ENCODE peak calls at places on chromosomes 12 and 14, in four cellular contexts. One of them, this sample, is unnamed. For H3K36me3 and H3K27me3, the result is how much of the 10 kb centered on the place peaks cover.

GRCh38 chr14:93832665-93833064 is 44.4 kb upstream of the PRIMA1 start:
- DNase-seq in fibroblast of lung: no peak
- DNase-seq in mesendoderm: no peak
- DNase-seq in upper lobe of right lung: no peak
- DNase-seq in this sample: no peak

GRCh38 chr14:93183596-93184317 is 940 bp downstream of the MOAP1 start:
- DNase-seq in fibroblast of lung: no peak
- DNase-seq in upper lobe of right lung: peak
- DNase-seq in mesendoderm: no peak
- DNase-seq in this sample: no peak

GRCh38 chr12:182381-182883 is 31.5 kb downstream of the SLC6A12 start:
- DNase-seq in fibroblast of lung: peak
- DNase-seq in mesendoderm: no peak
- DNase-seq in upper lobe of right lung: no peak
- DNase-seq in this sample: peak

GRCh38 chr14:73661872-73662271 is 17.1 kb downstream of the DNAL1 start:
- DNase-seq in upper lobe of right lung: no peak
- DNase-seq in mesendoderm: no peak
- DNase-seq in fibroblast of lung: peak
- DNase-seq in this sample: no peak

GRCh38 chr12:59149995-59150642 is 229.8 kb upstream of the LRIG3 start:
- DNase-seq in upper lobe of right lung: no peak
- DNase-seq in fibroblast of lung: peak
- DNase-seq in mesendoderm: peak
- DNase-seq in this sample: no peak

GRCh38 chr12:15693233-15693911 is 95.8 kb downstream of the EPS8 start:
- DNase-seq in fibroblast of lung: peak
- DNase-seq in mesendoderm: no peak
- DNase-seq in upper lobe of right lung: no peak
- DNase-seq in this sample: no peak

GRCh38 chr14:24774167-24774915 is 140.4 kb upstream of the GZMB start:
- DNase-seq in fibroblast of lung: no peak
- DNase-seq in upper lobe of right lung: no peak
- DNase-seq in mesendoderm: no peak
- DNase-seq in this sample: no peak

GRCh38 chr12:94326727-94327126 is 132.9 kb downstream of the CEP83 start:
- DNase-seq in mesendoderm: no peak
- DNase-seq in fibroblast of lung: peak
- DNase-seq in upper lobe of right lung: no peak
- DNase-seq in this sample: peak

GRCh38 chr12:2358986-2359658 is 306.3 kb downstream of the CACNA1C start:
- DNase-seq in mesendoderm: no peak
- DNase-seq in upper lobe of right lung: no peak
- DNase-seq in fibroblast of lung: no peak
- DNase-seq in this sample: no peak

GRCh38 chr12:92605621-92606170 is 97.1 kb upstream of the PLEKHG7 start:
- DNase-seq in mesendoderm: no peak
- DNase-seq in fibroblast of lung: no peak
- DNase-seq in upper lobe of right lung: no peak
- DNase-seq in this sample: no peak

GRCh38 chr12:46372852-46373302 is 304 bp upstream of the SLC38A2 start:
- DNase-seq in upper lobe of right lung: no peak
- DNase-seq in fibroblast of lung: no peak
- DNase-seq in mesendoderm: no peak
- DNase-seq in this sample: no peak

GRCh38 chr14:63435838-63436237 is 107.3 kb downstream of the PPP2R5E start:
- DNase-seq in upper lobe of right lung: peak
- DNase-seq in fibroblast of lung: peak
- DNase-seq in mesendoderm: no peak
- DNase-seq in this sample: peak

GRCh38 chr14:65179918-65180724 is 77.8 kb upstream of the MAX start:
- DNase-seq in fibroblast of lung: peak
- DNase-seq in upper lobe of right lung: no peak
- DNase-seq in mesendoderm: no peak
- DNase-seq in this sample: peak

GRCh38 chr12:88556213-88556612 is 24.1 kb downstream of the KITLG start:
- DNase-seq in upper lobe of right lung: no peak
- DNase-seq in fibroblast of lung: no peak
- DNase-seq in mesendoderm: no peak
- DNase-seq in this sample: no peak

GRCh38 chr14:65846469-65846868 is 433.9 kb downstream of the FUT8 start:
- DNase-seq in fibroblast of lung: no peak
- DNase-seq in mesendoderm: no peak
- DNase-seq in upper lobe of right lung: no peak
- DNase-seq in this sample: no peak

GRCh38 chr12:31482816-31483215 is 108.1 kb downstream of the DENND5B start:
- DNase-seq in upper lobe of right lung: no peak
- DNase-seq in mesendoderm: peak
- DNase-seq in fibroblast of lung: peak
- DNase-seq in this sample: peak

GRCh38 chr12:65536876-65537661 is 258.6 kb downstream of the MSRB3 start:
- DNase-seq in mesendoderm: peak
- DNase-seq in fibroblast of lung: peak
- DNase-seq in upper lobe of right lung: no peak
- DNase-seq in this sample: peak

GRCh38 chr12:22461786-22462185 is 82.6 kb downstream of the C2CD5 start:
- DNase-seq in fibroblast of lung: no peak
- DNase-seq in mesendoderm: peak
- DNase-seq in upper lobe of right lung: no peak
- DNase-seq in this sample: no peak

GRCh38 chr14:44963775-44964380 is 1.9 kb downstream of the TOGARAM1 start:
- DNase-seq in fibroblast of lung: peak
- DNase-seq in upper lobe of right lung: no peak
- DNase-seq in mesendoderm: peak
- DNase-seq in this sample: peak

GRCh38 chr14:103382375-103382774 is 2.8 kb upstream of the MARK3 start:
- DNase-seq in upper lobe of right lung: no peak
- DNase-seq in fibroblast of lung: peak
- DNase-seq in mesendoderm: no peak
- DNase-seq in this sample: no peak

GRCh38 chr12:116773276-116773731 is 35.2 kb downstream of the RNFT2 start:
- DNase-seq in upper lobe of right lung: no peak
- DNase-seq in mesendoderm: peak
- DNase-seq in fibroblast of lung: no peak
- DNase-seq in this sample: no peak

GRCh38 chr14:100589760-100590469 is 2.7 kb upstream of the BEGAIN start:
- DNase-seq in mesendoderm: no peak
- DNase-seq in upper lobe of right lung: no peak
- DNase-seq in fibroblast of lung: no peak
- DNase-seq in this sample: no peak

GRCh38 chr14:86708846-86709339 is 1178.9 kb downstream of the FLRT2 start:
- DNase-seq in upper lobe of right lung: no peak
- DNase-seq in mesendoderm: no peak
- DNase-seq in fibroblast of lung: no peak
- DNase-seq in this sample: no peak

GRCh38 chr12:125544979-125545378 is 479.7 kb downstream of the AACS start:
- DNase-seq in fibroblast of lung: no peak
- DNase-seq in mesendoderm: no peak
- DNase-seq in upper lobe of right lung: no peak
- DNase-seq in this sample: peak

GRCh38 chr12:90959538-90960139 is 4.7 kb upstream of the CCER1 start:
- DNase-seq in upper lobe of right lung: no peak
- DNase-seq in fibroblast of lung: peak
- DNase-seq in mesendoderm: peak
- DNase-seq in this sample: no peak

GRCh38 chr14:69005432-69006148 is 26.5 kb upstream of the ACTN1 start:
- DNase-seq in mesendoderm: peak
- DNase-seq in fibroblast of lung: peak
- DNase-seq in upper lobe of right lung: no peak
- DNase-seq in this sample: peak

GRCh38 chr12:96497800-96498199 is 8.4 kb downstream of the CFAP54 start:
- DNase-seq in fibroblast of lung: peak
- DNase-seq in upper lobe of right lung: no peak
- DNase-seq in mesendoderm: no peak
- DNase-seq in this sample: no peak

GRCh38 chr14:50600849-50601248 is 40.9 kb downstream of the ATL1 start:
- DNase-seq in fibroblast of lung: peak
- DNase-seq in mesendoderm: peak
- DNase-seq in upper lobe of right lung: no peak
- DNase-seq in this sample: no peak

GRCh38 chr14:104563191-104563741 is 16.3 kb upstream of the C14orf180 start:
- DNase-seq in mesendoderm: no peak
- DNase-seq in fibroblast of lung: no peak
- DNase-seq in upper lobe of right lung: no peak
- DNase-seq in this sample: no peak

GRCh38 chr14:62062645-62063044 is 300.4 kb downstream of the SNAPC1 start:
- DNase-seq in upper lobe of right lung: no peak
- DNase-seq in mesendoderm: no peak
- DNase-seq in fibroblast of lung: no peak
- DNase-seq in this sample: no peak

GRCh38 chr12:28622416-28622815 is 432.2 kb downstream of the CCDC91 start:
- DNase-seq in mesendoderm: peak
- DNase-seq in fibroblast of lung: peak
- DNase-seq in upper lobe of right lung: no peak
- DNase-seq in this sample: no peak

GRCh38 chr12:122079038-122079531 is 529 bp downstream of the MLXIP start:
- DNase-seq in mesendoderm: peak
- DNase-seq in fibroblast of lung: no peak
- DNase-seq in upper lobe of right lung: peak
- DNase-seq in this sample: peak

GRCh38 chr12:130353081-130353480 is 15.4 kb downstream of the PIWIL1 start:
- DNase-seq in upper lobe of right lung: no peak
- DNase-seq in fibroblast of lung: no peak
- DNase-seq in mesendoderm: no peak
- DNase-seq in this sample: no peak

GRCh38 chr12:118238888-118239287 is 103.0 kb downstream of the PEBP1 start:
- DNase-seq in fibroblast of lung: no peak
- DNase-seq in upper lobe of right lung: no peak
- DNase-seq in mesendoderm: no peak
- DNase-seq in this sample: no peak
- H3K36me3 ChIP-seq in fibroblast of lung: under half
- H3K36me3 ChIP-seq in upper lobe of right lung: under half
- H3K36me3 ChIP-seq in mesendoderm: under half
- H3K36me3 ChIP-seq in this sample: under half

DNA sequence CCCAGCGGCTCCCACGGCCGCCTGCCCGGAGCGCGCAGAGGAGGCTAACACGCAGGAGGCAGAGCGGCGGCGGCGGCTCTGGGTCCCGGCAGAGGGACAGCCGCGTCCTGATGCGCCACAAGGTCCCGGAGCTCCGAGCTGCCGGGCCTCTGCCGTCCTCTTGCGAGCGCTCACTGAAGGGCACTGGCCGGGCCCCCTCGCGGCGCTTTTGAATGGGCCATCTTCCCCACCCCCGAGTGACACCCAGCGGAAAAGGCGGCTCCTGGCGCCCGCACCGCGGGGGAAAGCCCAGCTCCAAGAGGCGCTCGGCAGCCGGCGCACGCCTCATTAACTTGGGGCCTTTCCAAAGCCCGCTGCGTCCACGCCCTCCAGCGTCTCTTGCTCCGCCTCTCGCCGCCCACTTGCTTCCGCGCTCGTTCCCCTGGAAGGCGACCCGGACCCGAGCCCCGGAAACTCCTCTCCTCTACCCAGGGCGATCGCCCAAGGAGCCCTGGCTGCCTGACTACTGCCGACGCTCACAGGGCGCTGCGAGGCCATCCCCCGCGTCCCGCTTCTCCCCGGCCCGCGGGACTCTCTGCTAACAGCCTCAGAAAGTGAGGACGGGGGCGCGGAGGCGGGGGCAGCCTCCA is at the start of gene PHLDA1:
- DNase-seq in upper lobe of right lung: peak
- DNase-seq in fibroblast of lung: peak
- DNase-seq in mesendoderm: peak
- DNase-seq in this sample: peak
- H3K27me3 ChIP-seq in upper lobe of right lung: under half
- H3K27me3 ChIP-seq in fibroblast of lung: under half
- H3K27me3 ChIP-seq in mesendoderm: under half
- H3K27me3 ChIP-seq in this sample: under half

DNA sequence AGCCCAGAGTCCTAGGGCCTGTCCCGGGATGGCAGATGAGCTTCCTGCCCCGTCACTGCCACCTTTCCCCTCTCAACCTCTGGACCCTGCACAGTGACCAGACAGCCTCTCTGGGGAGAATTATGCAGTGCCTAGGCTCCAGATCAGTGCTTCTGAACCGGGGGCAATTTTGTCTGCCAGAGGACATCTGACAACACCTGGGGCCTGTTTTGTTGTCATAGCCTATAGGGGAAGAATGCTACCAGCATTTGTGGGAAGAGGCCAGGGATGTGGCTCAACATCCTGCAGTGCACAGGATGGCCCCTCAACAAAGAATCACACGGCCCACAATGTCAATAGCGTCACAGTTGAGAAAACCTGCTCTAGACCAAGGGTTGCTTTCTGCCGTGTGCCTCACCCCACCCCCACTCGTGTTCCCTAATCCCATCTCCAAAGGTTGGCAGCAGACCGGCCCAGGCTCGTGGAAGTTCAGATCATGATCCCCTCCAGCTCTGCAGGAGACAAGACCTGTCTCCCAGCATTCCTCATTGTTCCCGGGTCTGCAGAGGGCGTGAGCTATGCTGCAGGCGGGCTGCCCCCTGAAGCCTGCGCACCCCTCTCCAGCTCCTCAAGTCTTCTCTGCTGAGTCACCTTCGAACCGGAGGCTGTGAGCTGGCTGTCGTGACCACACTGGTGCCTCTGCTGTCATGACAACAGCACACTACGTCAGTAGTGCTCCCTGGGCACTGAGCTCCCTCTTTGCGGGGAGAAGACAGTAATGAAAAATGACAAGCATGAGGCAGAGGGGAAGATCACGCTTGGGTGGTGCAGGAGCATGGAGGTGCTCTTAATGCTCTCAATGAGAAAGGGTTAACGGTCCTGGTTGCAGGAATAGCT is 2.0 kb upstream of the GAPDH start:
- DNase-seq in upper lobe of right lung: no peak
- DNase-seq in mesendoderm: peak
- DNase-seq in fibroblast of lung: peak
- DNase-seq in this sample: peak
- H3K4me3 ChIP-seq in upper lobe of right lung: peak
- H3K4me3 ChIP-seq in mesendoderm: no peak
- H3K4me3 ChIP-seq in fibroblast of lung: peak
- H3K4me3 ChIP-seq in this sample: peak

GRCh38 chr14:101898416-101898815 is 66.0 kb upstream of the DYNC1H1 start:
- DNase-seq in fibroblast of lung: no peak
- DNase-seq in mesendoderm: no peak
- DNase-seq in upper lobe of right lung: no peak
- DNase-seq in this sample: no peak

GRCh38 chr14:101899263-101899662 is 65.1 kb upstream of the DYNC1H1 start:
- DNase-seq in fibroblast of lung: no peak
- DNase-seq in upper lobe of right lung: no peak
- DNase-seq in mesendoderm: no peak
- DNase-seq in this sample: no peak

GRCh38 chr14:101897326-101897725 is 67.0 kb upstream of the DYNC1H1 start:
- DNase-seq in mesendoderm: no peak
- DNase-seq in fibroblast of lung: no peak
- DNase-seq in upper lobe of right lung: no peak
- DNase-seq in this sample: no peak

GRCh38 chr14:101903111-101903561 is 61.2 kb upstream of the DYNC1H1 start:
- DNase-seq in upper lobe of right lung: no peak
- DNase-seq in mesendoderm: no peak
- DNase-seq in fibroblast of lung: no peak
- DNase-seq in this sample: no peak

DNA sequence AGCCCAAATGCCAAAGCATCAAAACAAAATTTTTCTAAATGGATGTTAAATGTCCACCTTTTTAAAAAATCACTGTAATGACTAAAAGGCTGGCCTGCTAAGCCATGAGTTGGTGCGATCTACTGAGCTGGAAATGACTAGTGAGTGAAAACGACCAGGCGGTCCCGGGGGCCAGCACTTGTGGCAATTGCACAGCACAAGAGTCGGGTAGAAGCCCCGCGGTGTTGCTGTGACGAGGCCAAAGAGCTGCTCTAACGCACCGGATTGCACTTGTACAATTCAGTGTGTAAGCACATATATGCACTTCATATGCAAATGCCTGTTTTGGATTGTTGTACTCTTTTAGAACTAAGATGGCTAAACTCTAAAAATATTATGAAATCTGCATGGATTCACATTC is 64.1 kb upstream of the DYNC1H1 start:
- DNase-seq in upper lobe of right lung: no peak
- DNase-seq in mesendoderm: no peak
- DNase-seq in fibroblast of lung: no peak
- DNase-seq in this sample: no peak
- H3K36me3 ChIP-seq in upper lobe of right lung: half or more
- H3K36me3 ChIP-seq in mesendoderm: under half
- H3K36me3 ChIP-seq in fibroblast of lung: under half
- H3K36me3 ChIP-seq in this sample: under half